ENCODE peak calls at places on chromosomes 11 and 22, in four cellular contexts. One of them, this sample, is unnamed.

GRCh38 chr22:20807315-20807752 is 33.4 kb downstream of the SERPIND1 start:
- DNase-seq in GM12878: no peak
- DNase-seq in HepG2: no peak
- DNase-seq in WTC11: no peak
- DNase-seq in this sample: peak; percentile 72

GRCh38 chr11:76578655-76579046 is 91.9 kb downstream of the LRRC32 start:
- DNase-seq in HepG2: no peak
- DNase-seq in WTC11: no peak
- DNase-seq in GM12878: no peak
- DNase-seq in this sample: no peak

GRCh38 chr11:134333312-134333711 is 1.5 kb downstream of the GLB1L2 start:
- DNase-seq in GM12878: no peak
- DNase-seq in WTC11: no peak
- DNase-seq in HepG2: no peak
- DNase-seq in this sample: no peak

GRCh38 chr11:85844439-85845051 is 10.6 kb upstream of the CCDC83 start:
- DNase-seq in WTC11: no peak
- DNase-seq in GM12878: no peak
- DNase-seq in HepG2: no peak
- DNase-seq in this sample: no peak

GRCh38 chr11:62538470-62539237 is 8.0 kb downstream of the AHNAK start:
- DNase-seq in HepG2: no peak
- DNase-seq in WTC11: no peak
- DNase-seq in GM12878: no peak
- DNase-seq in this sample: no peak

GRCh38 chr22:19655399-19655798 is 58.9 kb upstream of the SEPTIN5 start:
- DNase-seq in WTC11: no peak
- DNase-seq in GM12878: no peak
- DNase-seq in HepG2: no peak
- DNase-seq in this sample: no peak

GRCh38 chr11:113932788-113933187 is 28.2 kb downstream of the HTR3B start:
- DNase-seq in WTC11: no peak
- DNase-seq in GM12878: no peak
- DNase-seq in HepG2: no peak
- DNase-seq in this sample: no peak

GRCh38 chr11:118084247-118084646 is 2.5 kb downstream of the SMIM35 start:
- DNase-seq in GM12878: peak; percentile 4
- DNase-seq in WTC11: no peak
- DNase-seq in HepG2: peak; percentile 32
- DNase-seq in this sample: no peak

GRCh38 chr11:118305726-118306125 is 1.2 kb downstream of the CD3E start:
- DNase-seq in HepG2: no peak
- DNase-seq in GM12878: no peak
- DNase-seq in WTC11: no peak
- DNase-seq in this sample: no peak

GRCh38 chr11:83818349-83818748 is 532.2 kb upstream of the CCDC90B start:
- DNase-seq in GM12878: no peak
- DNase-seq in HepG2: no peak
- DNase-seq in WTC11: no peak
- DNase-seq in this sample: no peak

GRCh38 chr11:92225563-92226308 is 1.1 kb downstream of the FAT3 start:
- DNase-seq in HepG2: no peak
- DNase-seq in WTC11: peak; percentile 54
- DNase-seq in GM12878: no peak
- DNase-seq in this sample: no peak

GRCh38 chr11:66297610-66298009 is 5.9 kb downstream of the TMEM151A start:
- DNase-seq in WTC11: no peak
- DNase-seq in GM12878: no peak
- DNase-seq in HepG2: no peak
- DNase-seq in this sample: no peak

GRCh38 chr11:76642341-76642740 is 28.2 kb downstream of the LRRC32 start:
- DNase-seq in HepG2: no peak
- DNase-seq in WTC11: no peak
- DNase-seq in GM12878: no peak
- DNase-seq in this sample: no peak

GRCh38 chr22:41523464-41524221 is 20.6 kb downstream of the POLR3H start:
- DNase-seq in GM12878: no peak
- DNase-seq in HepG2: no peak
- DNase-seq in WTC11: peak; percentile 41
- DNase-seq in this sample: peak; percentile 64

GRCh38 chr11:109424893-109425292 is 2.9 kb downstream of the C11orf87 start:
- DNase-seq in HepG2: peak; percentile 4
- DNase-seq in GM12878: no peak
- DNase-seq in WTC11: peak; percentile 89
- DNase-seq in this sample: peak; percentile 47

GRCh38 chr11:70067591-70068341 is 10.4 kb upstream of the ANO1 start:
- DNase-seq in HepG2: no peak
- DNase-seq in GM12878: no peak
- DNase-seq in WTC11: no peak
- DNase-seq in this sample: no peak

GRCh38 chr11:123473941-123474668 is 44.0 kb downstream of the GRAMD1B start:
- DNase-seq in GM12878: no peak
- DNase-seq in WTC11: no peak
- DNase-seq in HepG2: no peak
- DNase-seq in this sample: no peak

GRCh38 chr11:123469586-123469985 is 39.5 kb downstream of the GRAMD1B start:
- DNase-seq in HepG2: no peak
- DNase-seq in WTC11: no peak
- DNase-seq in GM12878: no peak
- DNase-seq in this sample: no peak

GRCh38 chr11:123474994-123475393 is 44.9 kb downstream of the GRAMD1B start:
- DNase-seq in WTC11: no peak
- DNase-seq in HepG2: no peak
- DNase-seq in GM12878: no peak
- DNase-seq in this sample: no peak

GRCh38 chr11:123470862-123471261 is 40.8 kb downstream of the GRAMD1B start:
- DNase-seq in GM12878: no peak
- DNase-seq in WTC11: no peak
- DNase-seq in HepG2: no peak
- DNase-seq in this sample: no peak

DNA sequence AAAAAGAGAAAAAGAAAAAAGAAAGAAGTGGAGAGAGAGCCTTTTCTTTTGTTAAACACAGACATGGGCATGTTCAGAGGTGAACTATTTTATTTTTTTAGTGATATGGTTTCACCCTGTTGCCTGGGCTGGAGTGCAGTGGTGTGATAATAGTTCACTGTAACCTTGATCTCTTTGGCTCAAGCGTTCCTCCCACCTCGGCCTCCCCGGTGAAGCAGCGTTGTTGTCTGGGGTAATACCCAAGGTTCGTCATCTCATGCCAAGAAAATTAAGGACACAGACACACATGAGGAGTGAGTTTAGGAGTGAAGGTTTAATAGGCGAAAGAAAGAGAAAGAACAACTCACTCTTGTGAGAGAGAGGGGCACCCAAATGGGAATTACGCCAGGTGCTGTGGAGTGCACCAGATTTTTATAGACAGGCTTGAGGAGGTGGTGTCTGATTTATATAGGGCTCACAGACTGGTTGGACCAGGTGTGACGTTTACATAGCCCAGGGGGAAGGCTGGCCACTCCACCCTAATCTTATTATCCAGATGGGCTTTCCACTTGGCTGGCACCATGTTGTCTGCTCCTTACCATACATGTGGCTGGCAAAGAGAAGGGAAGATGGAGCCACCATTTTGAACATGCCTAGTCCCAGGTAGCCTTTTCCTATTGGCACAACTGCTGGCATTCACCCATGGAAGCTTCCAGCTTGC is 42.3 kb downstream of the GRAMD1B start:
- DNase-seq in HepG2: no peak
- DNase-seq in GM12878: no peak
- DNase-seq in WTC11: no peak
- DNase-seq in this sample: no peak
- TF ChIP-seq CBFB in HepG2: no peak
- TF ChIP-seq CBFB in GM12878: no peak
- TF ChIP-seq CBFB in WTC11: no peak
- TF ChIP-seq CBFB in this sample: no peak

DNA sequence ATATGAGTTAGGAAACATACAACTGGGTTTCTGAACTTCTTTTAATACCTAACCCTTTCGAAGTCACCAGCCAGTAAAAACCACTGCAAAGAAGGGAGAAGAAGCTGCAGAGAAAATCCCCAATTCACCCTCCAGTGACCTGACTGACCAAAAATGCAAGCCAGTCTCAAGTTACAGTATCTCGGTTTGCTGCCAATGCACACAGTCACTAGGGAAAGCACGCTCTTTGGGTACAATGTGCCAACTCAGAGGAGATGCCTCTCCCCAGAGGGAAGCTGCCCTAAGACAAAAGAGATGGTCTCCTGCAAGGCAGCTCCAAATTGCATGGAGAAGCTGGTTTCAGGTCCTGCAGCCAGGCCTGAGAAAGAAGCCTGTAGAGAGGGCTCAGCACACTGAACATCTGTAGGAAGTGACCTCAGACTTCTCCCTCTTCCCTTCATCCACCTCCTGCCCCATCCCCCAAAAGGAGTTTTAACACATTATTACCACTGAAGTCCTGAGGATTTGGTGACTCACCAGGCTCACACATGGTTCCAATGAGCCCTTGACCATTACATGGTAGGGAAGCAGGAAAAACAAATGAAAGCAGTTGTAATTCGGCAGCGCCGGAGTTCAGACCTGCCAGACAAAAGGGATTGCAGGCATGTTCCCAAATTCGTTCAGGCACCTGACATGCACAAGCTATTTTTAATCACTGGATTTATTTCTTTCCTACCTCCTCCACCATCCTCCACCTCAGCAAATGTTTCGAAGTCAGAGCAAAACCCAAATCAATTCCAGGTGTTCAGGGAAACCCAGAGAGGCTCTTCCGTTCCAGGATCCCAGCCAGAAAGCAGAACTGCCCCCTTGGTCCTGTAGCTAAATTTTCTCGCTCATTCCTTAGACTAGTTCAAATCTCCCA is 90.1 kb downstream of the ETS1 start:
- DNase-seq in GM12878: peak; percentile 87
- DNase-seq in WTC11: no peak
- DNase-seq in HepG2: no peak
- DNase-seq in this sample: no peak
- TF ChIP-seq CBFB in GM12878: peak; percentile 18
- TF ChIP-seq CBFB in WTC11: no peak
- TF ChIP-seq CBFB in HepG2: no peak
- TF ChIP-seq CBFB in this sample: no peak

DNA sequence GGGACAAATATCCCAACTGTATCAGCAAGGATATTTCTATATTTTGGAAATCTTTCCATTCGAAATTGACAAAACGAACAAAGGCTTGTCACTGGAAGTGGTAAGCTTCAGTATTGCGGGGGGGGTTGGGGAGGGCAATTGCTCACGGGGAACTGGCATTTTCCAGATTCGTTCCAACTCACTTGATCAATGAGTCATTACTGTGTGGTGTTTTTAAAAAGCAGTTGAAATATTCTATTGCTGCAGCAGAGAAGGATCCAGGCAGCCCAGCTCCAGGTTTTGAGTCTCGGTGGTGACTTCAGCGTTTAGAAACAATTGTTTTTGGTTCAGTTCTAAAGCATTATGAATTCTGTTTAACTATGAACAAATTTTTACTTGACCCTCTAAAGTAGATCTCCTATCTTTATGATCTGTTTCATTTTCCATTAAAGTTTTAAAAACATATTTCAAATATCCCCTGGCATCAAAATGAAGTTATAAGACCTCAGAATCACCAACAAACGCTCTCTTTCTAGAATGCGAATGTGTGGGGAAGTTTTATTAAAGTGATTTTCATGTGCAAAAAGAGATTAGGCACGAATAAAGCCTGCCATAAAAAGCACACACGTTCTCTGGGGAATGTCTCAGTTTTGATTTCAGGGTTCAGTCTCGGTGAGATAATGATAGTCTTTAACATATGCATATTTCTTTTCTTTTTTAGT is 33.7 kb upstream of the FBLN1 start:
- DNase-seq in HepG2: no peak
- DNase-seq in WTC11: no peak
- DNase-seq in GM12878: no peak
- DNase-seq in this sample: no peak
- TF ChIP-seq CBFB in HepG2: no peak
- TF ChIP-seq CBFB in WTC11: no peak
- TF ChIP-seq CBFB in GM12878: no peak
- TF ChIP-seq CBFB in this sample: no peak

GRCh38 chr22:33328789-33329296 is 270.7 kb upstream of the SYN3 start:
- DNase-seq in HepG2: peak; percentile 55
- DNase-seq in WTC11: no peak
- DNase-seq in GM12878: no peak
- DNase-seq in this sample: no peak

GRCh38 chr22:33325232-33326004 is 267.2 kb upstream of the SYN3 start:
- DNase-seq in WTC11: no peak
- DNase-seq in HepG2: no peak
- DNase-seq in GM12878: peak; percentile 87
- DNase-seq in this sample: no peak

GRCh38 chr22:33327348-33327860 is 269.2 kb upstream of the SYN3 start:
- DNase-seq in HepG2: no peak
- DNase-seq in GM12878: no peak
- DNase-seq in WTC11: no peak
- DNase-seq in this sample: no peak

GRCh38 chr22:33324228-33324627 is 266.0 kb upstream of the SYN3 start:
- DNase-seq in HepG2: no peak
- DNase-seq in WTC11: no peak
- DNase-seq in GM12878: no peak
- DNase-seq in this sample: no peak

DNA sequence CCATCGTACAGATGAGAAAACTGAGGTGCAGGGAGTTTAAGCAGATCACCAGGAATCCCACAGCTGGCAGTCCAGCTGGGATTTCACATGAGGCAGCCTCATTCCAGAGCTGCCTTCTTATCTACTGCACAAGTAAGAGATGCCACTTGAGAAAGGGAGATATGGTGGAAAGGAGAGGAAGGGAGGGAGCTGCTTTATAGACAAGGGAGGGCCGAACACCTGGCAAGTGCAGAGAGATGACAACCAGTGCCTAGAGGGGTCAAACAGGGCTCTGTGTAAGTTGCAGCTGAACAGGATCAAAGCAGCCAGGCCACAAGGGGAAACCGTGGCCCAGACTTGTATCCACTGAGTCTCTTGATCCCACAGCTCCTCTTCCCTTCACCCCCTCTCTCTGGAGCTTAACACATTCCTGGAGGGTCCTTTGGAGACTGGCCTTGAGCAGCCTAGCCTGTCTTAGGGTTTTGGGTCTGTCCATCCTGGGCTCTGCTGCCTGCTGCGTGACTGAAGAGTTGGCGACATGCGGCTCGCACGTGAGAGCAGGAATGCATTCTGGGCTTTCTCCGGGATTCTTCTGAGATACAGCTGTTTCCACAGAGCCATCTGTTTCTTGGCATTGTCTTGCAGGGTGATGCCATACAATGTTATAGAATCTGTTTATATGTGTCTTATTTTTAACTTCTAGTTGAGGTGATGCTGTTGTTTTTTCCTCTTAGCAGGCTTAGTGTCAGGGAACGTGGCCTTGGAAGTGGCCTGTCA is 268.5 kb upstream of the SYN3 start:
- DNase-seq in GM12878: no peak
- DNase-seq in WTC11: no peak
- DNase-seq in HepG2: no peak
- DNase-seq in this sample: no peak
- TF ChIP-seq CBFB in GM12878: no peak
- TF ChIP-seq CBFB in WTC11: no peak
- TF ChIP-seq CBFB in HepG2: no peak
- TF ChIP-seq CBFB in this sample: no peak

This sample was measured in K562.